ENCODE peak calls at places on chromosomes 6 and 20, in nine cellular contexts. U is A549, D is GM20000, M is fibroblast of the conjunctiva, B is LoVo, W is left ventricle myocardium superior, Z is cardiac fibroblast, E is HTR-8/SVneo, F is HS-5. I is an unnamed sample.

GRCh38 chr6:155088856-155089255 is 93.7 kb downstream of the TIAM2 start:
- DNase-seq in D (no peak), E (no peak), Z (no peak), B (no peak), M (no peak), W (no peak), U (no peak), F (no peak), I (no peak)

GRCh38 chr6:161215193-161215592 is 58.7 kb downstream of the AGPAT4 start:
- DNase-seq in E (no peak), B (no peak), M (peak), D (no peak), Z (peak), F (peak), W (no peak), U (no peak), I (peak)

GRCh38 chr6:35381132-35381531 is 38.8 kb downstream of the PPARD start:
- DNase-seq in U (no peak), W (no peak), B (no peak), D (no peak), E (no peak), Z (no peak), F (no peak), M (no peak), I (no peak)

GRCh38 chr20:11849976-11850670 is 67.6 kb upstream of the BTBD3 start:
- DNase-seq in F (peak), M (peak), D (no peak), Z (peak), E (peak), B (peak), U (no peak), W (no peak), I (no peak)

GRCh38 chr6:170124150-170124549 is 166.7 kb downstream of the DLL1 start:
- DNase-seq in D (no peak), E (no peak), B (no peak), Z (no peak), U (no peak), W (no peak), F (no peak), M (no peak), I (no peak)

GRCh38 chr6:106860940-106861339 is 113.6 kb downstream of the CD24 start:
- DNase-seq in M (no peak), U (no peak), D (no peak), W (no peak), F (no peak), E (no peak), B (no peak), Z (no peak), I (no peak)

GRCh38 chr6:33313709-33314514 is at the start of gene TAPBP:
- DNase-seq in E (no peak), F (no peak), Z (peak), M (no peak), B (peak), U (peak), W (peak), D (peak), I (peak)

GRCh38 chr20:13231031-13231752 is 10.1 kb downstream of the ISM1 start:
- DNase-seq in E (no peak), D (no peak), M (no peak), F (peak), U (no peak), Z (no peak), W (no peak), B (no peak), I (no peak)

GRCh38 chr20:23627501-23627900 is 10.3 kb downstream of the CST3 start:
- DNase-seq in F (no peak), B (no peak), U (no peak), W (no peak), M (no peak), Z (no peak), E (no peak), D (no peak), I (peak)

GRCh38 chr6:47780510-47781356 is 1.1 kb upstream of the OPN5 start:
- DNase-seq in F (peak), D (peak), W (peak), M (peak), E (peak), U (peak), B (peak), Z (peak), I (peak)

GRCh38 chr6:7112741-7113313 is 5.1 kb downstream of the RREB1 start:
- DNase-seq in D (peak), W (peak), E (no peak), F (no peak), Z (no peak), M (no peak), B (peak), U (no peak), I (no peak)

GRCh38 chr6:52293067-52293466 is 8.5 kb upstream of the MCM3 start:
- DNase-seq in W (no peak), E (no peak), M (no peak), Z (no peak), U (no peak), B (no peak), D (no peak), F (no peak), I (no peak)

GRCh38 chr20:25623736-25624499 is at the start of gene NANP:
- DNase-seq in F (peak), M (peak), D (peak), U (peak), Z (peak), E (peak), W (peak), B (peak), I (peak)

GRCh38 chr20:32918296-32918695 is 59.6 kb downstream of the EFCAB8 start:
- DNase-seq in D (no peak), M (no peak), U (no peak), F (no peak), W (no peak), B (no peak), Z (no peak), E (no peak), I (no peak)

GRCh38 chr20:10708342-10709185 is 34.8 kb upstream of the JAG1 start:
- DNase-seq in Z (peak), E (no peak), W (no peak), M (peak), D (no peak), U (peak), B (peak), F (peak), I (no peak)

GRCh38 chr20:38460040-38460623 is 12.5 kb upstream of the RALGAPB start:
- DNase-seq in U (peak), D (no peak), W (no peak), M (peak), B (peak), F (peak), Z (peak), E (peak), I (peak)

GRCh38 chr6:82641677-82642076 is 278.1 kb downstream of the TPBG start:
- DNase-seq in W (no peak), Z (no peak), E (no peak), M (no peak), U (no peak), F (no peak), D (no peak), B (no peak), I (no peak)

GRCh38 chr6:93419304-93420162 is at the start of gene EPHA7:
- DNase-seq in D (peak), E (peak), U (peak), F (peak), B (peak), M (peak), W (peak), Z (peak), I (peak)

GRCh38 chr6:145815351-145815772 is 767 bp upstream of the FBXO30 start:
- DNase-seq in Z (peak), E (peak), F (no peak), M (no peak), D (peak), W (peak), U (peak), B (peak), I (peak)

GRCh38 chr20:58888521-58889333 is 36.2 kb downstream of the GNAS start:
- DNase-seq in E (peak), F (no peak), Z (peak), D (peak), M (peak), W (peak), B (no peak), U (no peak), I (peak)

GRCh38 chr6:31621991-31622390 is 1.5 kb downstream of the PRRC2A start:
- DNase-seq in E (no peak), M (no peak), B (no peak), Z (no peak), F (no peak), U (no peak), D (no peak), W (no peak), I (no peak)

GRCh38 chr6:40906759-40907158 is 132.3 kb downstream of the UNC5CL start:
- DNase-seq in M (no peak), B (peak), U (peak), W (no peak), Z (peak), D (no peak), F (peak), E (peak), I (no peak)

GRCh38 chr6:35085359-35086281 is 55.5 kb downstream of the TCP11 start:
- DNase-seq in W (no peak), U (no peak), F (no peak), M (no peak), Z (no peak), B (no peak), E (no peak), D (peak), I (no peak)

GRCh38 chr6:107101661-107102413 is 13.5 kb downstream of the BEND3 start:
- DNase-seq in M (no peak), W (no peak), Z (no peak), D (no peak), F (no peak), U (no peak), B (no peak), E (no peak), I (no peak)

GRCh38 chr6:89025633-89026032 is 54.9 kb upstream of the PNRC1 start:
- DNase-seq in Z (no peak), W (no peak), B (no peak), E (no peak), U (no peak), F (no peak), D (no peak), M (no peak), I (no peak)

GRCh38 chr6:156686429-156686939 is 90.7 kb upstream of the ARID1B start:
- DNase-seq in E (peak), F (peak), D (peak), W (no peak), B (peak), M (peak), Z (peak), U (peak), I (peak)

GRCh38 chr6:122620902-122621301 is 10.7 kb downstream of the PKIB start:
- DNase-seq in Z (no peak), U (no peak), M (no peak), E (no peak), W (no peak), B (peak), D (no peak), F (peak), I (no peak)

GRCh38 chr6:108903796-108904195 is 55.6 kb downstream of the ARMC2 start:
- DNase-seq in F (no peak), D (no peak), E (no peak), M (no peak), W (no peak), Z (no peak), B (peak), U (no peak), I (no peak)

GRCh38 chr20:53748176-53748575 is 154.5 kb upstream of the ZNF217 start:
- DNase-seq in D (no peak), F (no peak), W (no peak), U (no peak), Z (no peak), E (no peak), B (peak), M (no peak), I (no peak)

GRCh38 chr6:1630212-1630770 is 20.6 kb downstream of the FOXC1 start:
- DNase-seq in Z (no peak), E (no peak), U (no peak), M (no peak), B (no peak), F (no peak), W (no peak), D (no peak), I (no peak)

GRCh38 chr20:17624551-17625245 is 54.8 kb downstream of the DSTN start:
- DNase-seq in U (no peak), D (no peak), E (no peak), Z (no peak), B (no peak), W (peak), M (no peak), F (no peak), I (no peak)

GRCh38 chr6:52415917-52416628 is 4.1 kb upstream of the EFHC1 start:
- DNase-seq in U (no peak), Z (peak), M (no peak), D (no peak), E (no peak), B (no peak), W (no peak), F (no peak), I (no peak)

I was measured in cardiac muscle cell.